ENCODE peak calls at places on chromosome 10, in four cellular contexts. One of them, this sample, is unnamed.

GRCh38 chr10:119655566-119656001 is 4.4 kb downstream of the BAG3 start:
- DNase-seq in fibroblast of gingiva: peak; percentile 69
- DNase-seq in ureter: peak; percentile 70
- DNase-seq in activated CD4-positive, alpha-beta T cell treated with anti-CD3 and anti-CD28 coated beads, Interleukin-2, amount 50 U/mL, for 1 hour: peak; percentile 55
- DNase-seq in this sample: no peak

GRCh38 chr10:97861924-97862323 is 12.3 kb downstream of the GOLGA7B start:
- DNase-seq in fibroblast of gingiva: no peak
- DNase-seq in ureter: no peak
- DNase-seq in activated CD4-positive, alpha-beta T cell treated with anti-CD3 and anti-CD28 coated beads, Interleukin-2, amount 50 U/mL, for 1 hour: no peak
- DNase-seq in this sample: no peak

GRCh38 chr10:927131-927530 is 4.4 kb downstream of the LARP4B start:
- DNase-seq in fibroblast of gingiva: no peak
- DNase-seq in ureter: peak; percentile 1
- DNase-seq in activated CD4-positive, alpha-beta T cell treated with anti-CD3 and anti-CD28 coated beads, Interleukin-2, amount 50 U/mL, for 1 hour: no peak
- DNase-seq in this sample: no peak

GRCh38 chr10:34327184-34327583 is 487.9 kb downstream of the PARD3 start:
- DNase-seq in fibroblast of gingiva: peak; percentile 30
- DNase-seq in ureter: no peak
- DNase-seq in activated CD4-positive, alpha-beta T cell treated with anti-CD3 and anti-CD28 coated beads, Interleukin-2, amount 50 U/mL, for 1 hour: no peak
- DNase-seq in this sample: no peak

GRCh38 chr10:104809288-104810090 is 168.4 kb downstream of the SORCS3 start:
- DNase-seq in fibroblast of gingiva: no peak
- DNase-seq in ureter: no peak
- DNase-seq in activated CD4-positive, alpha-beta T cell treated with anti-CD3 and anti-CD28 coated beads, Interleukin-2, amount 50 U/mL, for 1 hour: no peak
- DNase-seq in this sample: no peak

GRCh38 chr10:118629211-118629610 is 33.8 kb upstream of the PRLHR start:
- DNase-seq in fibroblast of gingiva: peak; percentile 57
- DNase-seq in ureter: no peak
- DNase-seq in activated CD4-positive, alpha-beta T cell treated with anti-CD3 and anti-CD28 coated beads, Interleukin-2, amount 50 U/mL, for 1 hour: no peak
- DNase-seq in this sample: no peak

GRCh38 chr10:70751991-70752390 is 33.2 kb downstream of the TBATA start:
- DNase-seq in fibroblast of gingiva: no peak
- DNase-seq in ureter: no peak
- DNase-seq in activated CD4-positive, alpha-beta T cell treated with anti-CD3 and anti-CD28 coated beads, Interleukin-2, amount 50 U/mL, for 1 hour: no peak
- DNase-seq in this sample: peak; percentile 64

GRCh38 chr10:7475046-7475860 is 64.4 kb upstream of the SFMBT2 start:
- DNase-seq in fibroblast of gingiva: no peak
- DNase-seq in ureter: no peak
- DNase-seq in activated CD4-positive, alpha-beta T cell treated with anti-CD3 and anti-CD28 coated beads, Interleukin-2, amount 50 U/mL, for 1 hour: no peak
- DNase-seq in this sample: no peak

GRCh38 chr10:25492040-25492439 is 317.2 kb downstream of the GPR158 start:
- DNase-seq in fibroblast of gingiva: no peak
- DNase-seq in ureter: no peak
- DNase-seq in activated CD4-positive, alpha-beta T cell treated with anti-CD3 and anti-CD28 coated beads, Interleukin-2, amount 50 U/mL, for 1 hour: no peak
- DNase-seq in this sample: no peak

GRCh38 chr10:71378341-71379117 is 18.2 kb upstream of the CDH23 start:
- DNase-seq in fibroblast of gingiva: no peak
- DNase-seq in ureter: no peak
- DNase-seq in activated CD4-positive, alpha-beta T cell treated with anti-CD3 and anti-CD28 coated beads, Interleukin-2, amount 50 U/mL, for 1 hour: no peak
- DNase-seq in this sample: no peak

GRCh38 chr10:77392851-77393250 is 244.8 kb downstream of the KCNMA1 start:
- DNase-seq in fibroblast of gingiva: peak; percentile 96
- DNase-seq in ureter: no peak
- DNase-seq in activated CD4-positive, alpha-beta T cell treated with anti-CD3 and anti-CD28 coated beads, Interleukin-2, amount 50 U/mL, for 1 hour: no peak
- DNase-seq in this sample: no peak

GRCh38 chr10:6748029-6748428 is 168.0 kb upstream of the PRKCQ start:
- DNase-seq in fibroblast of gingiva: no peak
- DNase-seq in ureter: no peak
- DNase-seq in activated CD4-positive, alpha-beta T cell treated with anti-CD3 and anti-CD28 coated beads, Interleukin-2, amount 50 U/mL, for 1 hour: no peak
- DNase-seq in this sample: no peak

GRCh38 chr10:99779335-99779734 is 3.1 kb upstream of the ABCC2 start:
- DNase-seq in fibroblast of gingiva: peak; percentile 70
- DNase-seq in ureter: no peak
- DNase-seq in activated CD4-positive, alpha-beta T cell treated with anti-CD3 and anti-CD28 coated beads, Interleukin-2, amount 50 U/mL, for 1 hour: no peak
- DNase-seq in this sample: no peak

GRCh38 chr10:110399163-110400094 is 94.7 kb upstream of the SMNDC1 start:
- DNase-seq in fibroblast of gingiva: peak; percentile 95
- DNase-seq in ureter: peak; percentile 72
- DNase-seq in activated CD4-positive, alpha-beta T cell treated with anti-CD3 and anti-CD28 coated beads, Interleukin-2, amount 50 U/mL, for 1 hour: no peak
- DNase-seq in this sample: no peak

GRCh38 chr10:107284187-107284586 is 119.7 kb upstream of the SORCS1 start:
- DNase-seq in fibroblast of gingiva: no peak
- DNase-seq in ureter: no peak
- DNase-seq in activated CD4-positive, alpha-beta T cell treated with anti-CD3 and anti-CD28 coated beads, Interleukin-2, amount 50 U/mL, for 1 hour: no peak
- DNase-seq in this sample: no peak

GRCh38 chr10:4780782-4781181 is 45.2 kb upstream of the AKR1E2 start:
- DNase-seq in fibroblast of gingiva: peak; percentile 17
- DNase-seq in ureter: no peak
- DNase-seq in activated CD4-positive, alpha-beta T cell treated with anti-CD3 and anti-CD28 coated beads, Interleukin-2, amount 50 U/mL, for 1 hour: no peak
- DNase-seq in this sample: no peak

GRCh38 chr10:6239213-6239991 is 36.7 kb downstream of the PFKFB3 start:
- DNase-seq in fibroblast of gingiva: peak; percentile 92
- DNase-seq in ureter: peak; percentile 62
- DNase-seq in activated CD4-positive, alpha-beta T cell treated with anti-CD3 and anti-CD28 coated beads, Interleukin-2, amount 50 U/mL, for 1 hour: peak; percentile 46
- DNase-seq in this sample: no peak

GRCh38 chr10:8054498-8055407 is at the start of gene GATA3:
- DNase-seq in fibroblast of gingiva: peak; percentile 29
- DNase-seq in ureter: peak; percentile 91
- DNase-seq in activated CD4-positive, alpha-beta T cell treated with anti-CD3 and anti-CD28 coated beads, Interleukin-2, amount 50 U/mL, for 1 hour: peak; percentile 81
- DNase-seq in this sample: peak; percentile 92

GRCh38 chr10:34666008-34666700 is 148.9 kb downstream of the PARD3 start:
- DNase-seq in fibroblast of gingiva: peak; percentile 87
- DNase-seq in ureter: peak; percentile 62
- DNase-seq in activated CD4-positive, alpha-beta T cell treated with anti-CD3 and anti-CD28 coated beads, Interleukin-2, amount 50 U/mL, for 1 hour: no peak
- DNase-seq in this sample: no peak

GRCh38 chr10:68137174-68137573 is 27.9 kb downstream of the MYPN start:
- DNase-seq in fibroblast of gingiva: peak; percentile 61
- DNase-seq in ureter: no peak
- DNase-seq in activated CD4-positive, alpha-beta T cell treated with anti-CD3 and anti-CD28 coated beads, Interleukin-2, amount 50 U/mL, for 1 hour: no peak
- DNase-seq in this sample: no peak

GRCh38 chr10:79441433-79441832 is 4.0 kb downstream of the ZCCHC24 start:
- DNase-seq in fibroblast of gingiva: no peak
- DNase-seq in ureter: no peak
- DNase-seq in activated CD4-positive, alpha-beta T cell treated with anti-CD3 and anti-CD28 coated beads, Interleukin-2, amount 50 U/mL, for 1 hour: no peak
- DNase-seq in this sample: no peak

GRCh38 chr10:124696446-124697392 is 47.5 kb downstream of the FAM53B start:
- DNase-seq in fibroblast of gingiva: no peak
- DNase-seq in ureter: no peak
- DNase-seq in activated CD4-positive, alpha-beta T cell treated with anti-CD3 and anti-CD28 coated beads, Interleukin-2, amount 50 U/mL, for 1 hour: no peak
- DNase-seq in this sample: peak; percentile 73

This sample was measured in spleen.